ENCODE peak calls at places on chromosomes 5 and 9, in four cellular contexts. One of them, this sample, is unnamed.

GRCh38 chr9:123658792-123659191 is 271.1 kb downstream of the DENND1A start:
- DNase-seq in GM13976: peak
- DNase-seq in spleen: no peak
- DNase-seq in GM03348: no peak
- DNase-seq in this sample: peak

GRCh38 chr5:101915559-101915958 is 380.5 kb downstream of the SLCO4C1 start:
- DNase-seq in spleen: no peak
- DNase-seq in GM03348: no peak
- DNase-seq in GM13976: no peak
- DNase-seq in this sample: no peak

GRCh38 chr9:94082553-94082952 is 1.7 kb upstream of the PTPDC1 start:
- DNase-seq in spleen: no peak
- DNase-seq in GM13976: no peak
- DNase-seq in GM03348: no peak
- DNase-seq in this sample: no peak

GRCh38 chr9:71446081-71446480 is 322.2 kb downstream of the CEMIP2 start:
- DNase-seq in GM13976: no peak
- DNase-seq in GM03348: no peak
- DNase-seq in spleen: no peak
- DNase-seq in this sample: no peak

GRCh38 chr9:115118471-115119156 is 657 bp upstream of the TNC start:
- DNase-seq in GM13976: no peak
- DNase-seq in GM03348: peak
- DNase-seq in spleen: peak
- DNase-seq in this sample: peak

GRCh38 chr5:175842947-175843793 is 28.2 kb upstream of the CPLX2 start:
- DNase-seq in GM03348: peak
- DNase-seq in GM13976: no peak
- DNase-seq in spleen: no peak
- DNase-seq in this sample: no peak

GRCh38 chr5:59117320-59117719 is 534.4 kb downstream of the RAB3C start:
- DNase-seq in spleen: no peak
- DNase-seq in GM13976: no peak
- DNase-seq in GM03348: no peak
- DNase-seq in this sample: no peak

GRCh38 chr5:126178521-126178920 is 244.7 kb upstream of the GRAMD2B start:
- DNase-seq in GM03348: no peak
- DNase-seq in spleen: no peak
- DNase-seq in GM13976: no peak
- DNase-seq in this sample: no peak

GRCh38 chr5:3351581-3352442 is 243.8 kb upstream of the IRX1 start:
- DNase-seq in GM03348: no peak
- DNase-seq in spleen: peak
- DNase-seq in GM13976: no peak
- DNase-seq in this sample: no peak

GRCh38 chr9:128998462-128998861 is 29.7 kb downstream of the SH3GLB2 start:
- DNase-seq in GM13976: no peak
- DNase-seq in GM03348: no peak
- DNase-seq in spleen: no peak
- DNase-seq in this sample: no peak

GRCh38 chr5:150672237-150672883 is 11.3 kb downstream of the MYOZ3 start:
- DNase-seq in GM03348: peak
- DNase-seq in GM13976: peak
- DNase-seq in spleen: peak
- DNase-seq in this sample: no peak

GRCh38 chr9:110850401-110851135 is 182.0 kb downstream of the MUSK start:
- DNase-seq in GM03348: no peak
- DNase-seq in spleen: no peak
- DNase-seq in GM13976: no peak
- DNase-seq in this sample: no peak

GRCh38 chr9:134455010-134455409 is 128.8 kb downstream of the RXRA start:
- DNase-seq in spleen: peak
- DNase-seq in GM13976: no peak
- DNase-seq in GM03348: no peak
- DNase-seq in this sample: no peak

GRCh38 chr9:32423371-32423770 is 38.9 kb downstream of the ACO1 start:
- DNase-seq in GM03348: peak
- DNase-seq in GM13976: no peak
- DNase-seq in spleen: no peak
- DNase-seq in this sample: no peak

GRCh38 chr9:104911029-104911607 is 16.8 kb downstream of the ABCA1 start:
- DNase-seq in GM13976: no peak
- DNase-seq in spleen: no peak
- DNase-seq in GM03348: peak
- DNase-seq in this sample: no peak

GRCh38 chr5:142422426-142422825 is 97.6 kb upstream of the SPRY4 start:
- DNase-seq in GM13976: no peak
- DNase-seq in spleen: no peak
- DNase-seq in GM03348: peak
- DNase-seq in this sample: no peak

GRCh38 chr5:123125953-123126352 is 36.9 kb downstream of the PRDM6 start:
- DNase-seq in GM03348: peak
- DNase-seq in spleen: no peak
- DNase-seq in GM13976: no peak
- DNase-seq in this sample: peak

GRCh38 chr9:135770203-135770535 is 68.2 kb downstream of the KCNT1 start:
- DNase-seq in GM13976: no peak
- DNase-seq in GM03348: no peak
- DNase-seq in spleen: no peak
- DNase-seq in this sample: no peak

GRCh38 chr9:114370251-114370984 is 17.4 kb downstream of the AKNA start:
- DNase-seq in GM03348: no peak
- DNase-seq in spleen: peak
- DNase-seq in GM13976: no peak
- DNase-seq in this sample: no peak

GRCh38 chr5:170584446-170584845 is 80.6 kb downstream of the KCNIP1 start:
- DNase-seq in spleen: no peak
- DNase-seq in GM03348: no peak
- DNase-seq in GM13976: no peak
- DNase-seq in this sample: no peak

GRCh38 chr5:14161825-14162556 is 18.8 kb downstream of the TRIO start:
- DNase-seq in GM03348: no peak
- DNase-seq in spleen: no peak
- DNase-seq in GM13976: no peak
- DNase-seq in this sample: peak

GRCh38 chr9:137463194-137463930 is 4.2 kb upstream of the NSMF start:
- DNase-seq in spleen: peak
- DNase-seq in GM13976: no peak
- DNase-seq in GM03348: no peak
- DNase-seq in this sample: no peak

GRCh38 chr5:25025836-25026235 is 381.1 kb upstream of the CDH10 start:
- DNase-seq in spleen: no peak
- DNase-seq in GM13976: no peak
- DNase-seq in GM03348: no peak
- DNase-seq in this sample: no peak

GRCh38 chr5:173789031-173789920 is 98.9 kb upstream of the CPEB4 start:
- DNase-seq in GM13976: peak
- DNase-seq in spleen: no peak
- DNase-seq in GM03348: peak
- DNase-seq in this sample: peak

GRCh38 chr9:112170235-112170634 is 4.9 kb downstream of the SUSD1 start:
- DNase-seq in GM13976: no peak
- DNase-seq in spleen: no peak
- DNase-seq in GM03348: no peak
- DNase-seq in this sample: no peak

GRCh38 chr9:133672503-133673259 is 36.5 kb downstream of the DBH start:
- DNase-seq in GM13976: no peak
- DNase-seq in GM03348: no peak
- DNase-seq in spleen: no peak
- DNase-seq in this sample: no peak

GRCh38 chr9:115923903-115924668 is 229.5 kb upstream of the PAPPA start:
- DNase-seq in GM03348: no peak
- DNase-seq in spleen: no peak
- DNase-seq in GM13976: no peak
- DNase-seq in this sample: no peak

GRCh38 chr5:42811591-42812392 is at the start of gene SELENOP:
- DNase-seq in GM13976: no peak
- DNase-seq in GM03348: no peak
- DNase-seq in spleen: no peak
- DNase-seq in this sample: no peak

GRCh38 chr5:140196406-140196805 is 21.4 kb downstream of the CYSTM1 start:
- DNase-seq in spleen: no peak
- DNase-seq in GM03348: no peak
- DNase-seq in GM13976: no peak
- DNase-seq in this sample: no peak

GRCh38 chr5:155475318-155475717 is 461.8 kb downstream of the KIF4B start:
- DNase-seq in GM13976: no peak
- DNase-seq in spleen: no peak
- DNase-seq in GM03348: no peak
- DNase-seq in this sample: no peak

GRCh38 chr5:125298258-125298657 is 551.8 kb upstream of the ZNF608 start:
- DNase-seq in spleen: no peak
- DNase-seq in GM03348: no peak
- DNase-seq in GM13976: no peak
- DNase-seq in this sample: no peak

GRCh38 chr9:133060417-133060841 is 1.4 kb upstream of the CEL start:
- DNase-seq in GM03348: no peak
- DNase-seq in spleen: no peak
- DNase-seq in GM13976: no peak
- DNase-seq in this sample: no peak

GRCh38 chr9:78167356-78167755 is 68.5 kb upstream of the CEP78 start:
- DNase-seq in GM13976: no peak
- DNase-seq in GM03348: no peak
- DNase-seq in spleen: no peak
- DNase-seq in this sample: no peak

GRCh38 chr9:72361227-72361626 is 3.8 kb downstream of the ZFAND5 start:
- DNase-seq in GM03348: no peak
- DNase-seq in spleen: no peak
- DNase-seq in GM13976: no peak
- DNase-seq in this sample: peak

GRCh38 chr9:136880651-136881050 is 5.7 kb upstream of the TRAF2 start:
- DNase-seq in spleen: peak
- DNase-seq in GM13976: peak
- DNase-seq in GM03348: no peak
- DNase-seq in this sample: peak

GRCh38 chr9:111274737-111275136 is 55.3 kb downstream of the OR2K2 start:
- DNase-seq in GM13976: no peak
- DNase-seq in spleen: no peak
- DNase-seq in GM03348: no peak
- DNase-seq in this sample: no peak

GRCh38 chr9:121398374-121398773 is 28.3 kb upstream of the STOM start:
- DNase-seq in GM13976: no peak
- DNase-seq in GM03348: peak
- DNase-seq in spleen: no peak
- DNase-seq in this sample: peak

GRCh38 chr5:143226361-143226760 is 177.1 kb downstream of the NR3C1 start:
- DNase-seq in GM13976: no peak
- DNase-seq in spleen: no peak
- DNase-seq in GM03348: no peak
- DNase-seq in this sample: no peak